ENCODE peak calls at places on chromosomes 4 and X, in seven cellular contexts. O is mesenchymal stem cell, H is H9, G is trophoblast cell, A is neuronal stem cell, J is IMR-90, Y is mesendoderm. V is an unnamed sample.

GRCh38 chr4:21790437-21791029 is 158.0 kb downstream of the KCNIP4 start:
- DNase-seq in O (peak), H (no peak), G (no peak), A (no peak), J (peak), Y (peak), V (no peak)

GRCh38 chrX:14777484-14777883 is 95.4 kb downstream of the FANCB start:
- DNase-seq in O (peak), H (no peak), G (no peak), A (no peak), J (peak), Y (no peak), V (no peak)

GRCh38 chr4:77120888-77121508 is 36.0 kb upstream of the CCNG2 start:
- DNase-seq in O (no peak), H (peak), G (peak), A (no peak), J (no peak), Y (peak), V (no peak)

GRCh38 chr4:148026022-148026421 is 294.1 kb downstream of the ARHGAP10 start:
- DNase-seq in O (peak), H (no peak), G (no peak), A (no peak), J (peak), Y (peak), V (no peak)

GRCh38 chr4:183905081-183905592 is at the start of gene STOX2:
- DNase-seq in O (peak), H (peak), G (peak), A (peak), J (peak), Y (peak), V (peak)

GRCh38 chr4:153962311-153963039 is 173.6 kb upstream of the SFRP2 start:
- DNase-seq in O (peak), H (no peak), G (no peak), A (no peak), J (no peak), Y (peak), V (no peak)

GRCh38 chrX:49061490-49061889 is 2.7 kb downstream of the CCDC120 start:
- DNase-seq in O (no peak), H (no peak), G (no peak), A (no peak), J (no peak), Y (no peak), V (no peak)

GRCh38 chr4:185792384-185793146 is 19.4 kb downstream of the SORBS2 start:
- DNase-seq in O (peak), H (no peak), G (peak), A (no peak), J (peak), Y (no peak), V (no peak)

GRCh38 chr4:8321220-8321619 is 51.7 kb downstream of the HTRA3 start:
- DNase-seq in O (no peak), H (no peak), G (no peak), A (no peak), J (no peak), Y (no peak), V (no peak)

GRCh38 chrX:39226307-39226706 is 425.0 kb downstream of the MID1IP1 start:
- DNase-seq in O (no peak), H (no peak), G (no peak), A (no peak), J (no peak), Y (no peak), V (no peak)

GRCh38 chr4:102308032-102308799 is 37.1 kb downstream of the SLC39A8 start:
- DNase-seq in O (peak), H (no peak), G (peak), A (no peak), J (no peak), Y (peak), V (no peak)

GRCh38 chrX:110055616-110056015 is 52.7 kb downstream of the TMEM164 start:
- DNase-seq in O (no peak), H (no peak), G (no peak), A (no peak), J (peak), Y (no peak), V (no peak)

GRCh38 chrX:43870758-43871419 is 11.4 kb downstream of the MAOB start:
- DNase-seq in O (no peak), H (no peak), G (no peak), A (no peak), J (no peak), Y (no peak), V (no peak)

GRCh38 chr4:104907991-104908390 is 238.7 kb upstream of the TET2 start:
- DNase-seq in O (no peak), H (no peak), G (no peak), A (no peak), J (no peak), Y (no peak), V (no peak)

GRCh38 chr4:74391890-74392478 is 27.0 kb downstream of the EREG start:
- DNase-seq in O (no peak), H (no peak), G (no peak), A (no peak), J (no peak), Y (no peak), V (no peak)

GRCh38 chrX:2928127-2928582 is 984 bp downstream of the ARSD start:
- DNase-seq in O (no peak), H (peak), G (peak), A (no peak), J (peak), Y (peak), V (peak)

DNA sequence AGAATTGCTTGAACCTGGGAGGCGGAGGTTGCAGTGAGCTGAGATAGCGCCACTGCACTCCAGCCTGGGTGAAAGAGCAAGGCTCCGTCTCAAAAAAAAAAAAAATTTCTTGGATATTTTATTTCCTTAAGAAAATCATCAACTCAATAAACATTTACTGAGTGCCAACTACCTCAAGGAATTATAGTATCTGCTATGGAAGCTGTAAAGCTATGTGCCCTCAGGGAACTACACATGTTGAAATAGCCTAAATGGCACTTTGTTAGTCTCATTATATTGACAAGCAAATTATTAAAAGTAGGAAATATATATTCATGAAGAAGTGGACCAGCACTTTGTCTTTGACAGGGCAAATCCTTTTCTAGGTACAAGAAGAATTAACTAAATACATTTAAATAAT is 40.8 kb downstream of the ELOVL6 start:
- DNase-seq in O (no peak), H (no peak), G (no peak), A (no peak), J (no peak), Y (no peak), V (no peak)
- H3K4ac ChIP-seq in O (no peak), H (no peak), G (no peak), A (no peak), J (no peak), Y (no peak), V (no peak)

GRCh38 chr4:168871686-168872085 is 138.4 kb downstream of the CBR4 start:
- DNase-seq in O (no peak), H (no peak), G (no peak), A (no peak), J (no peak), Y (no peak), V (no peak)
- H3K4ac ChIP-seq in O (no peak), H (no peak), G (peak), A (no peak), J (no peak), Y (no peak), V (no peak)

DNA sequence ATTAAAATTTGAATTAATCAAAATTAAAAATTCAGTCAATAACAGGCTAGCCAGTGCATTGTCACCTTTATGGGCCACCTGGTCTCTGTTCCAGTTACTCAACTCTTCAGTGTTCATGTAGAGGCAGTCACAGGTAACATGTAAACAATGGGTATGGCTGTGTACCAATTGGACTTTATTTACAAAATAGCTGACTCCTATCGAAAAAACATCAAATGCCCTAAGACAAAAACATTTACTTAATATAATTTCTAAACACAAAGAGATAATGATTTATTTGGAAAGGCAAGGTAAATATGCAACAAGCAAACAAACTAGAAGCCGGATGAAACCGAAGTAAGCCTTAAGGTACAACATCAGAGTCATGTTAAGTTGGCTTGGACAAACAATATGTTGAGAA is 8.8 kb downstream of the TMEM150C start:
- DNase-seq in O (no peak), H (no peak), G (no peak), A (no peak), J (no peak), Y (no peak), V (no peak)
- H3K4ac ChIP-seq in O (no peak), H (no peak), G (no peak), A (no peak), J (no peak), Y (no peak), V (no peak)

GRCh38 chrX:57282568-57282967 is 3.9 kb upstream of the FAAH2 start:
- DNase-seq in O (no peak), H (no peak), G (no peak), A (no peak), J (no peak), Y (peak), V (no peak)

GRCh38 chrX:57286507-57287251 is at the start of gene FAAH2:
- DNase-seq in O (no peak), H (peak), G (peak), A (no peak), J (no peak), Y (peak), V (no peak)

GRCh38 chrX:57289089-57289488 is 2.6 kb downstream of the FAAH2 start:
- DNase-seq in O (no peak), H (no peak), G (no peak), A (no peak), J (no peak), Y (no peak), V (no peak)

DNA sequence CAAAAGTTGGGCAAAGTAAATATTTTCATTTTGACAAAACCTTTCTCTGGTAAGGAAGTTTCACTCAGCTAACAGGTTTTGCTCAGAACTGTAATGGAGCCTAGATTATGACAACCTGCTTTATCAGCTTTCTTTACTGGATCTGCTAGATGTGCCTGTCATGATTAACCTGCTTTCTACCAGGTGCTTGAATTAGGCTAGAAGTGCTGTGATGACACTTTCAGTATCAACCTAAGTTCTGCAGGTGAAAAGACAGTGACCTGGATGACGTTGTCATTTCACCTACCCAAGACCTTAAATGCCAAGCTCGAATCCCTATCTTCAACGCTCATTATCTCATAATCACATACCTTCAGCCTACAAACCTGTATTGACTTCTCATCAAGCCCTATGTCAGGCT is 1.5 kb upstream of the FAAH2 start:
- DNase-seq in O (no peak), H (no peak), G (no peak), A (no peak), J (no peak), Y (no peak), V (no peak)
- H3K4ac ChIP-seq in O (no peak), H (no peak), G (no peak), A (no peak), J (no peak), Y (no peak), V (no peak)

GRCh38 chr4:121709766-121710405 is 13.1 kb upstream of the ANXA5 start:
- DNase-seq in O (no peak), H (no peak), G (no peak), A (no peak), J (no peak), Y (no peak), V (no peak)
- H3K4ac ChIP-seq in O (no peak), H (no peak), G (no peak), A (no peak), J (peak), Y (no peak), V (no peak)

GRCh38 chrX:10608099-10608498 is 12.3 kb downstream of the MID1 start:
- DNase-seq in O (peak), H (no peak), G (no peak), A (no peak), J (peak), Y (no peak), V (no peak)
- H3K4ac ChIP-seq in O (no peak), H (no peak), G (peak), A (no peak), J (no peak), Y (no peak), V (no peak)

GRCh38 chr4:141021397-141022194 is 111.7 kb downstream of the RNF150 start:
- DNase-seq in O (peak), H (no peak), G (no peak), A (no peak), J (no peak), Y (no peak), V (no peak)

GRCh38 chr4:141023051-141023450 is 110.2 kb downstream of the RNF150 start:
- DNase-seq in O (no peak), H (no peak), G (no peak), A (no peak), J (no peak), Y (no peak), V (no peak)

GRCh38 chr4:141022221-141022760 is 111.0 kb downstream of the RNF150 start:
- DNase-seq in O (no peak), H (no peak), G (no peak), A (no peak), J (no peak), Y (no peak), V (no peak)

GRCh38 chr4:141028024-141028529 is 105.2 kb downstream of the RNF150 start:
- DNase-seq in O (peak), H (no peak), G (no peak), A (no peak), J (peak), Y (no peak), V (no peak)

DNA sequence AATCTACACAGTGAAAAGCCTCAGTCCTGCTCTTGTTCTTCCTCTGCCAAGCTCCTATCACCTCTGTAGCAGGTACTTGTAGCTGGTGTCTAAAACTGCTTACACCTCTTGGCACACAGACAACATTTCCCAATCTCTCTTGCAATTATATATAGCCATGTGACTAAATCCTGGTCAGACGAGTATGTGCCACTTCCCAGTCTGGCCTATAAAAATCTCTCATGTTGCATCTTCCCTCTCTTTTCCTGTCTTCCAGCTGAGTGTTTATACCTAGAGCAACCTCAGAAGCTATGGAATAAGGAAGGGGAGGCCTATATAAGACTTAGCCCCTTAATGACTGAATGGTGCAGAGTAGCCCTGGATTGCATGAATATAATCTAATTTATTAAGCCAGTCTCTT is 105.8 kb downstream of the RNF150 start:
- DNase-seq in O (peak), H (no peak), G (no peak), A (no peak), J (peak), Y (no peak), V (no peak)
- H3K4ac ChIP-seq in O (no peak), H (no peak), G (no peak), A (no peak), J (no peak), Y (no peak), V (no peak)

GRCh38 chr4:38188631-38189101 is 228.5 kb downstream of the PTTG2 start:
- DNase-seq in O (no peak), H (no peak), G (peak), A (no peak), J (no peak), Y (no peak), V (no peak)

GRCh38 chr4:38188136-38188535 is 227.9 kb downstream of the PTTG2 start:
- DNase-seq in O (no peak), H (no peak), G (no peak), A (no peak), J (no peak), Y (no peak), V (no peak)

GRCh38 chr4:38192516-38192915 is 232.3 kb downstream of the PTTG2 start:
- DNase-seq in O (no peak), H (no peak), G (no peak), A (no peak), J (no peak), Y (no peak), V (no peak)

GRCh38 chr4:38190717-38191178 is 230.6 kb downstream of the PTTG2 start:
- DNase-seq in O (peak), H (no peak), G (no peak), A (no peak), J (peak), Y (no peak), V (no peak)

GRCh38 chr4:38189445-38189844 is 229.2 kb downstream of the PTTG2 start:
- DNase-seq in O (peak), H (no peak), G (peak), A (no peak), J (peak), Y (peak), V (no peak)
- H3K4ac ChIP-seq in O (no peak), H (no peak), G (no peak), A (no peak), J (peak), Y (no peak), V (no peak)

GRCh38 chr4:151750156-151750555 is 10.7 kb downstream of the GATB start:
- DNase-seq in O (no peak), H (no peak), G (no peak), A (no peak), J (no peak), Y (no peak), V (no peak)
- H3K4ac ChIP-seq in O (no peak), H (no peak), G (no peak), A (no peak), J (no peak), Y (no peak), V (no peak)